ENCODE peak calls at places on chromosomes 6 and 20, in six cellular contexts. B is GM23338, G is WTC11, K is H1, P is K562, T is GM12878. X is an unnamed sample.

GRCh38 chr6:34084591-34085280 is 61.2 kb downstream of the GRM4 start:
- DNase-seq in B (no peak), G (no peak), K (no peak), P (no peak), T (no peak), X (no peak)

GRCh38 chr6:142300302-142300701 is 1.5 kb upstream of the ADGRG6 start:
- DNase-seq in B (no peak), G (no peak), K (no peak), P (no peak), T (no peak), X (no peak)

GRCh38 chr6:109362102-109362884 is 20.0 kb downstream of the CD164 start:
- DNase-seq in B (no peak), G (no peak), K (no peak), P (no peak), T (no peak), X (no peak)

GRCh38 chr20:33910056-33910455 is 83.7 kb upstream of the RALY start:
- DNase-seq in B (no peak), G (no peak), K (no peak), P (no peak), T (no peak), X (no peak)

GRCh38 chr6:89145962-89146747 is at the start of gene PM20D2:
- DNase-seq in B (peak), G (peak), K (peak), P (peak), T (no peak), X (peak)

GRCh38 chr6:106901062-106901461 is 73.5 kb downstream of the CD24 start:
- DNase-seq in B (peak), G (no peak), K (no peak), P (no peak), T (no peak), X (no peak)

GRCh38 chr20:47778398-47779354 is 6.6 kb downstream of the SULF2 start:
- DNase-seq in B (no peak), G (no peak), K (no peak), P (no peak), T (no peak), X (no peak)

GRCh38 chr20:24917797-24918578 is 31.1 kb upstream of the CST7 start:
- DNase-seq in B (peak), G (peak), K (peak), P (peak), T (peak), X (peak)

GRCh38 chr6:106084106-106084963 is 1.8 kb upstream of the PRDM1 start:
- DNase-seq in B (peak), G (peak), K (peak), P (peak), T (peak), X (peak)

GRCh38 chr6:44779130-44779826 is 391.8 kb downstream of the CDC5L start:
- DNase-seq in B (no peak), G (no peak), K (no peak), P (no peak), T (peak), X (no peak)

GRCh38 chr6:146578054-146578453 is 20.7 kb upstream of the ADGB start:
- DNase-seq in B (no peak), G (no peak), K (no peak), P (no peak), T (no peak), X (no peak)

GRCh38 chr6:43786664-43787329 is 16.8 kb downstream of the VEGFA start:
- DNase-seq in B (no peak), G (no peak), K (no peak), P (peak), T (no peak), X (no peak)

GRCh38 chr20:25272223-25273000 is 24.5 kb downstream of the PYGB start:
- DNase-seq in B (no peak), G (peak), K (peak), P (no peak), T (no peak), X (no peak)

GRCh38 chr6:65398851-65399250 is 308.2 kb downstream of the EYS start:
- DNase-seq in B (no peak), G (no peak), K (no peak), P (no peak), T (no peak), X (no peak)
- TF ChIP-seq CREB1 in B (no peak), G (no peak), K (no peak), P (no peak), T (no peak), X (no peak)

GRCh38 chr6:157586476-157587126 is 205.6 kb downstream of the ZDHHC14 start:
- DNase-seq in B (no peak), G (no peak), K (no peak), P (no peak), T (no peak), X (peak)

GRCh38 chr6:157584036-157584435 is 203.0 kb downstream of the ZDHHC14 start:
- DNase-seq in B (no peak), G (no peak), K (no peak), P (no peak), T (no peak), X (no peak)

GRCh38 chr6:157585274-157586087 is 204.5 kb downstream of the ZDHHC14 start:
- DNase-seq in B (no peak), G (no peak), K (no peak), P (no peak), T (no peak), X (no peak)

GRCh38 chr6:157587127-157587729 is 206.2 kb downstream of the ZDHHC14 start:
- DNase-seq in B (no peak), G (no peak), K (no peak), P (no peak), T (no peak), X (no peak)

DNA sequence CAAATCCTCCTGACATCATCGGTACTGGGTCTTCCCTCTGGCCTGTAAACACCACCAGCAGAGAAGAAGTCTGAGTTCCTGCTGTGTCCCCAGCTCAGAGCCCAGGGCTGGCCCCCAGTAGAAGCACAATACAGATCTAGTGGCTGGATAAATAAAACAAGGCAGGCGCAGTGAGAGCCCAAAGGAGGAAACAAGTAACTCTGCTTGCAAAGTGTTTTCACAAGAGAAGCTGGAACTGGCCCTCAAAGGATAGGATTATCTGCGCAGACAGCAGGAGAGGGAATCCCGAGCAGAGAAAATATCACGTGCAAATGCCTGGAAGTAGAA is 205.1 kb downstream of the ZDHHC14 start:
- DNase-seq in B (no peak), G (no peak), K (no peak), P (no peak), T (no peak), X (no peak)
- TF ChIP-seq CREB1 in B (no peak), G (no peak), K (no peak), P (no peak), T (no peak), X (no peak)

GRCh38 chr20:35756404-35756803 is 14.3 kb upstream of the RBM39 start:
- DNase-seq in B (no peak), G (no peak), K (no peak), P (no peak), T (no peak), X (no peak)
- TF ChIP-seq CREB1 in B (no peak), G (no peak), K (no peak), P (no peak), T (no peak), X (no peak)

DNA sequence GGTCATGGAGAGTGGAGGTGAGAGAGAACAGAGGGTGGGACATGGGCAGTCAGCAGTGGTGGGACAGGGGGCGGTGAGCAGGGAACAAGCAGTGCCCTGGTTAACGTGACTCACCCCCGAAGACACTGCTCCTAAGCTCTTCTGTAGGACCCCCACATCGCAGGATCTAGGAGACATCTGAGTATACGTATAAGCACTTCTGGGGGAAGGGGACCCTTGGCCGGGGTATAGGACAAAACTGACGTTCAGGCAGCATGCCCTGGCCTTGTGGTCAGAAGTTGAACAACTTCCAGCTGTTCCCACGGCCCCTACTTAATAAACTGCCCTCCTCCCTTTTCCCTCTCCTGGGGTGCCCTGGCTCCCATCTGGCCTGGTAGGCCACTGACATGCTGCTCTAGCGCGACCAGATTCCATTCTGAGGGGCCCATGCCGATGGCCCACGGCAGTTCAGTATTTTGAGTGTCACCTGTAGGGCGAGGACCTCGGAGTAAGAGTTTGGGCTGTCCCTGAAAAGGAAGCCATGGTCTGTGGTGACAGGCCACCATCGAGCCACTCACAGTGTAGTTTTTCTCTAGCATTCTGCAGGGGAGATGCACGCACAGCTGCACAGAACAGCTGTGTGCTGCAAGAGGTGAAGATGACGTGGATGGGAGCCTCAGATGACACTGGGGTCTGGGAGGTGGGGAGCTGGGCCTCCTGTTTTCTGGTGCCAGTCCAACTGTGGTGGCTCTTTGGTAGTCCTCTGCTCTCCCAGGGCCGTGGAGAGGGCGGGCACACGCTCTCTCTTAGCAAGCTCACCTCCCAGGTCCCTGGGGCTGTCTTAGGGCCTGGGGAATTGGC is 38.4 kb downstream of the PPP1R3G start:
- DNase-seq in B (no peak), G (no peak), K (no peak), P (no peak), T (no peak), X (no peak)
- TF ChIP-seq CREB1 in B (no peak), G (no peak), K (no peak), P (no peak), T (no peak), X (no peak)

GRCh38 chr6:72776456-72776855 is 154.6 kb downstream of the KCNQ5 start:
- DNase-seq in B (no peak), G (no peak), K (no peak), P (no peak), T (no peak), X (no peak)

GRCh38 chr6:72769459-72770125 is 147.7 kb downstream of the KCNQ5 start:
- DNase-seq in B (no peak), G (no peak), K (no peak), P (no peak), T (no peak), X (no peak)

GRCh38 chr6:72770959-72771358 is 149.1 kb downstream of the KCNQ5 start:
- DNase-seq in B (no peak), G (no peak), K (no peak), P (no peak), T (no peak), X (no peak)
- TF ChIP-seq CREB1 in B (no peak), G (no peak), K (no peak), P (no peak), T (no peak), X (no peak)

GRCh38 chr6:165306955-165307354 is 2.5 kb downstream of the C6orf118 start:
- DNase-seq in B (no peak), G (no peak), K (no peak), P (no peak), T (no peak), X (no peak)
- TF ChIP-seq CREB1 in B (no peak), G (no peak), K (no peak), P (no peak), T (no peak), X (no peak)

GRCh38 chr6:140535511-140535910 is 1161.1 kb upstream of the CITED2 start:
- DNase-seq in B (no peak), G (no peak), K (no peak), P (no peak), T (no peak), X (no peak)
- TF ChIP-seq CREB1 in B (no peak), G (no peak), K (no peak), P (no peak), T (no peak), X (no peak)